ENCODE peak calls at places on chromosomes 5 and 9, in ten cellular contexts. X, J, G, K, C, O, H, D, U and L are unnamed samples.

GRCh38 chr9:84710701-84711397 is 41.3 kb downstream of the NTRK2 start:
- DNase-seq in K (no peak), O (no peak), D (no peak), J (no peak), H (no peak), X (no peak), G (no peak), C (no peak), U (no peak), L (no peak)

GRCh38 chr5:124868661-124869060 is 122.2 kb upstream of the ZNF608 start:
- DNase-seq in H (no peak), J (no peak), C (peak), D (no peak), X (no peak), O (no peak), U (no peak), G (no peak), K (no peak), L (no peak)

GRCh38 chr5:74326571-74327338 is 313.8 kb downstream of the ENC1 start:
- DNase-seq in U (no peak), O (peak), K (no peak), H (no peak), C (peak), J (no peak), G (peak), D (no peak), X (no peak), L (peak)

GRCh38 chr9:73782166-73782565 is 630.5 kb downstream of the ANXA1 start:
- DNase-seq in K (no peak), C (no peak), J (no peak), X (no peak), H (no peak), D (no peak), O (no peak), U (no peak), G (no peak), L (no peak)

GRCh38 chr9:113886933-113887332 is 10.8 kb downstream of the ZNF618 start:
- DNase-seq in C (peak), H (no peak), K (no peak), O (no peak), J (peak), U (no peak), G (no peak), D (no peak), X (no peak), L (no peak)

GRCh38 chr5:180135128-180135955 is 63.8 kb upstream of the RNF130 start:
- DNase-seq in X (peak), O (no peak), K (no peak), H (no peak), U (peak), C (no peak), J (peak), G (peak), D (no peak), L (no peak)

GRCh38 chr9:32590476-32590875 is 17.5 kb upstream of the NDUFB6 start:
- DNase-seq in H (no peak), J (no peak), X (no peak), O (no peak), G (no peak), K (no peak), U (no peak), C (no peak), D (no peak), L (no peak)

GRCh38 chr9:33823801-33824200 is 6.8 kb downstream of the UBE2R2 start:
- DNase-seq in G (no peak), U (no peak), K (no peak), D (no peak), X (no peak), C (no peak), J (no peak), H (no peak), O (no peak), L (no peak)

GRCh38 chr9:95431286-95431685 is 85.5 kb downstream of the PTCH1 start:
- DNase-seq in G (no peak), K (no peak), U (no peak), O (no peak), D (no peak), X (no peak), H (no peak), C (no peak), J (no peak), L (no peak)

GRCh38 chr9:113574381-113575262 is 111.1 kb downstream of the RGS3 start:
- DNase-seq in D (no peak), C (no peak), J (no peak), O (no peak), K (no peak), G (no peak), H (no peak), U (peak), X (peak), L (no peak)

GRCh38 chr9:121807069-121807917 is 155.9 kb downstream of the DAB2IP start:
- DNase-seq in X (peak), O (no peak), D (peak), J (no peak), K (no peak), C (no peak), U (no peak), H (no peak), G (no peak), L (no peak)

GRCh38 chr9:38046669-38047300 is 22.2 kb downstream of the SHB start:
- DNase-seq in U (no peak), C (peak), D (no peak), O (peak), X (no peak), J (no peak), K (peak), G (peak), H (no peak), L (no peak)

GRCh38 chr5:108143581-108143980 is 238.3 kb downstream of the FBXL17 start:
- DNase-seq in H (no peak), K (no peak), X (no peak), J (no peak), C (no peak), G (no peak), D (no peak), U (no peak), O (no peak), L (no peak)

GRCh38 chr9:130756037-130756436 is 62.5 kb downstream of the EXOSC2 start:
- DNase-seq in D (no peak), K (peak), O (no peak), H (no peak), X (no peak), U (no peak), J (no peak), G (no peak), C (peak), L (no peak)

GRCh38 chr5:8577792-8578191 is 708.8 kb downstream of the MTRR start:
- DNase-seq in D (no peak), G (no peak), U (no peak), X (no peak), O (no peak), K (no peak), C (no peak), H (no peak), J (no peak), L (no peak)

GRCh38 chr9:114124138-114124537 is 25.0 kb upstream of the KIF12 start:
- DNase-seq in G (no peak), J (no peak), U (no peak), K (no peak), H (no peak), C (no peak), D (peak), X (peak), O (no peak), L (no peak)

GRCh38 chr5:179900707-179901106 is 7.0 kb downstream of the TBC1D9B start:
- DNase-seq in X (no peak), G (no peak), J (no peak), D (no peak), H (no peak), O (no peak), C (no peak), K (no peak), U (no peak), L (no peak)

GRCh38 chr5:178364326-178364675 is 131.7 kb upstream of the PHYKPL start:
- DNase-seq in X (peak), J (no peak), O (no peak), H (no peak), U (no peak), G (no peak), K (no peak), C (no peak), D (no peak), L (no peak)

GRCh38 chr9:35666045-35666444 is 1.1 kb upstream of the ARHGEF39 start:
- DNase-seq in D (no peak), K (no peak), J (no peak), X (no peak), U (no peak), G (no peak), H (no peak), C (no peak), O (no peak), L (no peak)

GRCh38 chr5:142680605-142681259 is 5.2 kb downstream of the FGF1 start:
- DNase-seq in U (no peak), C (no peak), G (peak), D (no peak), X (no peak), J (no peak), K (no peak), O (peak), H (no peak), L (no peak)

GRCh38 chr5:140312067-140312790 is 9.3 kb upstream of the PFDN1 start:
- DNase-seq in J (no peak), K (peak), U (peak), C (peak), X (no peak), D (no peak), H (no peak), O (no peak), G (peak), L (no peak)

GRCh38 chr5:9714187-9714586 is 84.0 kb upstream of the TAS2R1 start:
- DNase-seq in D (peak), O (no peak), U (no peak), X (no peak), C (no peak), G (no peak), J (peak), H (no peak), K (no peak), L (no peak)

GRCh38 chr5:153523831-153524230 is 33.4 kb downstream of the GRIA1 start:
- DNase-seq in D (no peak), C (peak), H (no peak), U (peak), G (no peak), K (no peak), X (no peak), O (no peak), J (peak), L (no peak)

GRCh38 chr9:121269030-121269887 is 1.3 kb downstream of the GSN start:
- DNase-seq in O (peak), X (no peak), C (peak), D (no peak), K (peak), U (peak), J (no peak), H (no peak), G (peak), L (no peak)

GRCh38 chr5:88889165-88890069 is 6.4 kb upstream of the MEF2C start:
- DNase-seq in U (peak), O (peak), D (peak), K (peak), C (peak), X (peak), H (no peak), J (no peak), G (no peak), L (no peak)

DNA sequence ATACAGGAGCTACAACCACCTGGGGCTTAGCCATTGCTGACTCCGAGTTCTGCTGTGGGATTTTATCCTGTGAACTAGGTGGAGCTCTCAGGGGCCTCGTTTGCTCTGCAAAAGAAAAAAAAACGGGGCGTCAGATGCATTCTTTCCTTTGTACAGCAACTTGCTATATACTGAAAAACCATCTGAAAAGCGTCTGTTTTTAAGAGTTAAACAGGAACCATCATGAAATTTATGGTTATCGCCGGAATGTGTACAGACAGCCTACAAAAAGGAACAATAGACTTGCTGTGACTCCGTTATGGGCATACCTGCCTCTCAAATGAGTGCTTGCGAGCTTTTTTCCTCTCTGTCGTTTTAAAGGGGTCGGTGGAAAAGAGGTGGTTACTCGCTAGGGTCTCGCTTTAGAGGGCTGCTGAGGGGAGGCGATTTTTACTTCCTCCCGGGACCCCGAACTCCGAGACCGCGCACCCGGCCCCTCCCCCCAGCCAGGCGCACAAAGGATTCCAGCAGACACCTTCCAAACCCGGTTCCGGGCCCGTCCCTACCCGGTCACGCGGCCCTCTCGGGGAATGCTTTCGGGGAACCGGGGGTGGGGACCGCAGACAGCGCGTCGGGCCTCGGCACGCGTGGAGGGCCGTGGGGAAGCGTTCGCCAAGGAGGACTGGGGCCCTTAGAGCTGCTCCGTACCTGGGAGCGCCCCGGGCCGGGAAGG is 826 bp downstream of the PAIP1 start:
- DNase-seq in C (peak), J (no peak), H (no peak), O (peak), K (peak), D (peak), U (peak), G (peak), X (peak), L (no peak)
- TF ChIP-seq POLR2AphosphoS5 in C (no peak), J (peak), H (peak), O (no peak), K (peak), D (no peak), U (peak), G (no peak), X (no peak), L (peak)

DNA sequence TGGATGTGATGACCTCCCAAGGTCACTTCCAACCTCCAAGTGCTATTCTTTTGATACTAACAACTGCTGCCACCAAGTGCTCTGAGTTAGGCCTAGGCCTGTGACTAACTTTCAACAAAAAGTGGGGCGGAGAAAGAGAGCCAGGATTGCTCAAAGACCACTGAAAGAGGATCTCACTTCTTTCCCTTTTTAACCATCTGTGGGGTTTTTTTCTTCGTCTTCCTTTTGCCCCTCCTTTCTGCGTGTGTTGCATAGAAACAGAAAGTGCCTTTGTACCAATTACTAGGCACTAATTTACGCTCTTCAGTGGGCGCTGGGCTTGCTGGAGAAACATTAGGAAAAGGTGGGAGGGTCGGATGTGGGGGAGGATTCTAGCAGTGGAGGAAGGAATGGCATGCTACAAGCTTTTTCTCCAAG is 8.0 kb downstream of the KLF9 start:
- DNase-seq in H (no peak), J (no peak), C (no peak), K (peak), X (no peak), G (no peak), O (peak), U (peak), D (no peak), L (no peak)
- H3K4me3 ChIP-seq in H (no peak), J (peak), C (no peak), K (peak), X (no peak), G (peak), O (no peak), U (no peak), D (no peak), L (no peak)

GRCh38 chr9:76701441-76702031 is 62.7 kb upstream of the PCA3 start:
- DNase-seq in U (no peak), D (no peak), O (no peak), G (no peak), K (no peak), J (no peak), C (peak), H (no peak), X (no peak), L (no peak)

GRCh38 chr9:76700916-76701315 is 63.3 kb upstream of the PCA3 start:
- DNase-seq in U (no peak), H (no peak), C (no peak), K (no peak), J (no peak), G (no peak), O (no peak), X (no peak), D (no peak), L (no peak)

GRCh38 chr9:76697110-76697509 is 67.1 kb upstream of the PCA3 start:
- DNase-seq in O (no peak), D (no peak), J (no peak), U (no peak), K (no peak), G (no peak), H (no peak), C (no peak), X (no peak), L (no peak)

GRCh38 chr9:76697554-76697953 is 66.7 kb upstream of the PCA3 start:
- DNase-seq in K (no peak), U (no peak), C (no peak), D (no peak), X (no peak), G (no peak), O (no peak), H (no peak), J (no peak), L (no peak)

DNA sequence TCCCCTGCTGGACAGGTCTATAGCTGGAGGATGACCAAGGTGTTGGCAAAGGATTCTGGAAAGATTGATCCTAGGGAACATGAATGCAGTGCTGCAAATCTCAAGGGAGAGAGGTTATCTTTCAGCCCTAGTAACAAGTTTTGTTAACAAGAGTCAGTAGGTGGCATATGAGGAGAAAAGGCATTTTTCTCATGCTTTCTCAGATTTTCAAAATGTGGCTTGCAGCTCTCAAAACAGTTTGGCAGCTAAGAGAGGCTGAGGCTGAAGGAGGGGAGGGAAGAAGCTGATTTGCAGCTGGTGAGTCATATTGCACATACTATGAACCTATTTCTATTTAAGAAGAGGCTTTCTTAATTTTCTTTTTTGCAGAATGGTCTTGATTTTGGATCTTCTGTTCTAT is 64.3 kb upstream of the PCA3 start:
- DNase-seq in J (no peak), O (no peak), D (no peak), H (no peak), K (no peak), C (peak), G (no peak), X (no peak), U (no peak), L (no peak)
- H3K27ac ChIP-seq in J (no peak), O (no peak), D (peak), H (no peak), K (no peak), C (no peak), G (no peak), X (no peak), U (no peak), L (no peak)

DNA sequence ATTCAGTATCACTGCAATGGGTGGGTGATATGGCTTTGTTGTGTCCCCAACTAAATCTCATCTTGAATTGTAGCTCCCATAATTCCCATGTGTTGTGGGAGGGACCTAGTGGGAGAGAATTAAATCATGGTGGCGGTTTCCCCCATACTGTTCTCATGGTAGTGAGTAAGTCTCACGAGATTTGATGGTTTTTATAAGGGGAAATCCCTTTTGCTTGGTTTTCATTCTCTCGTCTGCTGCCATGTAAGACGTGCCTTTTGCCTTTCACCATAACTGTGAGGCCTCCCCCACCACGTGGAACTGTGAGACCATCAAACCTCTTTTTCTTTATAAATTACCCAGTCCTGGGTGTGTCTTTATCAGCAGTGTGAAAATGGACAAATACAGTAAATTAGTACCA is 9.5 kb upstream of the NANS start:
- DNase-seq in G (no peak), U (no peak), X (no peak), D (no peak), H (no peak), C (no peak), K (no peak), O (no peak), J (no peak), L (no peak)
- TF ChIP-seq POLR2AphosphoS5 in G (no peak), U (no peak), X (no peak), D (no peak), H (no peak), C (no peak), K (no peak), O (no peak), J (no peak), L (no peak)

DNA sequence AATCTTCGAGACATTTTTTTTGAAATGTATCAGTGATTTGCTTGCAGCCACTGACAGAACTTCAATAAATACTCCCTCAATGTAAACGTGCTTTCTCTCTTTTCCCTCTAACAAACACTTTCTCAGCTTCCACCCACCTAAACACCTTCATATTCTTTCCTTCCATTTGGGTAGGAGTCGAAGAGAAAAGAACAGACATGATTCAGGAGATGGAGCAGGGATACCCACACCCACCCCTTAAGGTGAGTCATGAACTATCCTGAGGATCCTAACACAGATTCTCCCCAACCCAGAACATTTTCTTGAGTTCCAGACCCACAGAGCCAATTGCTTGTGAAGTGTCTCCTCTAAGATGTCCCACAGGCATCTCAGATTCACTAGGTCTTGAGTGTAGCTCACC is 488.8 kb downstream of the CDK5RAP2 start:
- DNase-seq in U (no peak), C (no peak), J (no peak), G (no peak), X (no peak), O (no peak), D (no peak), H (no peak), K (no peak), L (no peak)
- H3K4me3 ChIP-seq in U (no peak), C (no peak), J (no peak), G (no peak), X (no peak), O (no peak), D (no peak), H (no peak), K (no peak), L (no peak)

DNA sequence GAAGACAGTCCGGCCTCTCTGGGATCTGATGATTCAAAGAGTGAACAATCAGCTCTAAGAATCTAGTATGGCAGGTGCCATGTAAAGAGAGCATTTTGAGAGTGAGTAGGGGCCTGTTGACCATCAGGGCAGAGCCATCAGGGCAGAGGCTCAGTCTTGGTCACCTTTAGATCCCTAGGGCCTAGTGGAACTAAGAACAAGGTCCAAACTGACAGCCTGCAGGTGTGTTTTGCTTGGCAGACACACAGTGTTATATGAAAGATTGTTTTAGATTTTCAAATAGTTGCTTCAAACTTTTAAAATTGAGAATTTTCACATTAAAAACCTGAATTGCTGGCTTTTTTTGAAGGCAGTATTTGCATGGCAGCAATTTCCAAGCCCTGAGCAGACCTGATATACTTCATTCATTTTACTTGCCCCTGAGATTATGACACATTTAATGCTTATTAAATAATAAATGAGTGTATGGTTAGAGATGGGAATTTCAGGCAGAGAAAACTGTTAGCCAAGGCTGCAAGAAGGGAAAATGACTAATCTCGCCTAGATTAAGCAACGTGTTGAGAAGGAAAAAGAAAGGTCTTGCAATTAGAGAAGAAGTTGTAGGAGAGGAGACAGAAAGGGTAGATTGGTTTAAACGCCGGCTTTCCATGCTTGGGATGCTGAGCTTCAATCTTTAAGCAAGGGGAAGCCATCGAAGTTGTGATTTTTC is 279.6 kb downstream of the ARRDC3 start:
- DNase-seq in H (no peak), C (no peak), O (no peak), G (no peak), X (no peak), K (no peak), D (no peak), U (no peak), J (no peak), L (no peak)
- H3K27ac ChIP-seq in H (no peak), C (no peak), O (peak), G (no peak), X (no peak), K (no peak), D (no peak), U (peak), J (peak), L (no peak)